ENCODE peak calls at places on chromosomes 4 and X, in four cellular contexts. M is Peyer's patch, L is WTC11, T is GM06990. D is an unnamed sample.

GRCh38 chr4:53365121-53365485 is 758 bp downstream of the SCFD2 start:
- DNase-seq in L (no peak), T (no peak), M (no peak), D (peak)

GRCh38 chr4:98970386-98970785 is 25.1 kb upstream of the METAP1 start:
- DNase-seq in L (no peak), T (no peak), M (no peak), D (no peak)

GRCh38 chr4:165698272-165698671 is 174.8 kb upstream of the TLL1 start:
- DNase-seq in L (no peak), T (no peak), M (no peak), D (no peak)

GRCh38 chr4:114386637-114387233 is 211.9 kb upstream of the UGT8 start:
- DNase-seq in T (peak), M (no peak), L (no peak), D (peak)

GRCh38 chr4:54400802-54401201 is 171.7 kb downstream of the PDGFRA start:
- DNase-seq in L (no peak), M (no peak), T (no peak), D (peak)

GRCh38 chrX:135522878-135523693 is 2.6 kb downstream of the INTS6L start:
- DNase-seq in M (no peak), T (no peak), L (no peak), D (no peak)

GRCh38 chrX:20595928-20596550 is 329.3 kb upstream of the RPS6KA3 start:
- DNase-seq in T (no peak), M (no peak), L (peak), D (peak)

GRCh38 chrX:143363419-143363818 is 153.9 kb downstream of the SPANXN3 start:
- DNase-seq in M (no peak), L (no peak), T (no peak), D (no peak)

GRCh38 chr4:1230971-1231636 is 17.8 kb downstream of the CTBP1 start:
- DNase-seq in M (no peak), L (no peak), T (no peak), D (no peak)

GRCh38 chrX:56788717-56789122 is 59.7 kb downstream of the NBDY start:
- DNase-seq in T (no peak), M (peak), L (no peak), D (no peak)

GRCh38 chrX:63350551-63350950 is 581 bp downstream of the SPIN4 start:
- DNase-seq in T (peak), L (no peak), M (peak), D (peak)

GRCh38 chr4:7212101-7212674 is 19.9 kb downstream of the SORCS2 start:
- DNase-seq in M (no peak), T (no peak), L (no peak), D (peak)

GRCh38 chr4:181372014-181372413 is 871.2 kb upstream of the TENM3 start:
- DNase-seq in L (no peak), T (no peak), M (no peak), D (no peak)

GRCh38 chr4:30833206-30833605 is 113.0 kb downstream of the PCDH7 start:
- DNase-seq in L (no peak), M (no peak), T (no peak), D (no peak)

GRCh38 chr4:122450847-122451246 is 5.7 kb downstream of the IL2 start:
- DNase-seq in L (peak), M (no peak), T (no peak), D (peak)

GRCh38 chr4:158856852-158857251 is 88.0 kb downstream of the FNIP2 start:
- DNase-seq in T (no peak), L (no peak), M (no peak), D (peak)

GRCh38 chrX:16977771-16978170 is 31.3 kb downstream of the REPS2 start:
- DNase-seq in T (no peak), L (no peak), M (no peak), D (no peak)

GRCh38 chr4:182808673-182809416 is 108.3 kb downstream of the DCTD start:
- DNase-seq in L (no peak), T (peak), M (no peak), D (peak)

GRCh38 chr4:113438596-113438995 is 322.9 kb downstream of the CAMK2D start:
- DNase-seq in M (no peak), T (no peak), L (no peak), D (no peak)

GRCh38 chrX:40877869-40878268 is 142.5 kb upstream of the MED14 start:
- DNase-seq in M (no peak), T (peak), L (no peak), D (peak)

GRCh38 chr4:831483-831805 is 5.5 kb upstream of the CPLX1 start:
- DNase-seq in M (no peak), T (no peak), L (no peak), D (no peak)

GRCh38 chr4:101367201-101367600 is 19.9 kb upstream of the PPP3CA start:
- DNase-seq in T (no peak), L (no peak), M (no peak), D (peak)

GRCh38 chr4:158722917-158723793 is at the start of gene PPID:
- DNase-seq in T (peak), L (peak), M (peak), D (peak)

GRCh38 chrX:151985955-151986354 is 11.5 kb upstream of the GABRE start:
- DNase-seq in T (no peak), M (no peak), L (no peak), D (peak)

GRCh38 chr4:52260507-52261302 is 209.6 kb downstream of the SPATA18 start:
- DNase-seq in T (no peak), L (no peak), M (no peak), D (no peak)

GRCh38 chrX:30835373-30835772 is 53.7 kb downstream of the TAB3 start:
- DNase-seq in T (no peak), M (no peak), L (no peak), D (no peak)

GRCh38 chr4:56289934-56290333 is 97.4 kb downstream of the AASDH start:
- DNase-seq in T (no peak), M (no peak), L (no peak), D (no peak)

GRCh38 chr4:107740950-107741701 is 21.1 kb upstream of the PAPSS1 start:
- DNase-seq in M (no peak), L (no peak), T (no peak), D (no peak)

GRCh38 chrX:39158801-39159657 is 357.8 kb downstream of the MID1IP1 start:
- DNase-seq in M (no peak), T (no peak), L (no peak), D (no peak)

GRCh38 chr4:130147618-130148017 is 1051.7 kb downstream of the C4orf33 start:
- DNase-seq in T (no peak), L (peak), M (no peak), D (no peak)

GRCh38 chr4:1598641-1599481 is 85.3 kb downstream of the FAM53A start:
- DNase-seq in M (no peak), L (no peak), T (no peak), D (no peak)

GRCh38 chr4:127503111-127503510 is 129.6 kb upstream of the INTU start:
- DNase-seq in T (no peak), M (no peak), L (no peak), D (no peak)

GRCh38 chrX:153400146-153401132 is 711 bp downstream of the PNMA6E start:
- DNase-seq in L (peak), M (peak), T (peak), D (peak)

GRCh38 chr4:173531085-173531965 is 1.3 kb upstream of the HAND2 start:
- DNase-seq in L (peak), T (no peak), M (no peak), D (no peak)

GRCh38 chr4:17094209-17094608 is 195.8 kb upstream of the LDB2 start:
- DNase-seq in L (no peak), M (no peak), T (no peak), D (no peak)

DNA sequence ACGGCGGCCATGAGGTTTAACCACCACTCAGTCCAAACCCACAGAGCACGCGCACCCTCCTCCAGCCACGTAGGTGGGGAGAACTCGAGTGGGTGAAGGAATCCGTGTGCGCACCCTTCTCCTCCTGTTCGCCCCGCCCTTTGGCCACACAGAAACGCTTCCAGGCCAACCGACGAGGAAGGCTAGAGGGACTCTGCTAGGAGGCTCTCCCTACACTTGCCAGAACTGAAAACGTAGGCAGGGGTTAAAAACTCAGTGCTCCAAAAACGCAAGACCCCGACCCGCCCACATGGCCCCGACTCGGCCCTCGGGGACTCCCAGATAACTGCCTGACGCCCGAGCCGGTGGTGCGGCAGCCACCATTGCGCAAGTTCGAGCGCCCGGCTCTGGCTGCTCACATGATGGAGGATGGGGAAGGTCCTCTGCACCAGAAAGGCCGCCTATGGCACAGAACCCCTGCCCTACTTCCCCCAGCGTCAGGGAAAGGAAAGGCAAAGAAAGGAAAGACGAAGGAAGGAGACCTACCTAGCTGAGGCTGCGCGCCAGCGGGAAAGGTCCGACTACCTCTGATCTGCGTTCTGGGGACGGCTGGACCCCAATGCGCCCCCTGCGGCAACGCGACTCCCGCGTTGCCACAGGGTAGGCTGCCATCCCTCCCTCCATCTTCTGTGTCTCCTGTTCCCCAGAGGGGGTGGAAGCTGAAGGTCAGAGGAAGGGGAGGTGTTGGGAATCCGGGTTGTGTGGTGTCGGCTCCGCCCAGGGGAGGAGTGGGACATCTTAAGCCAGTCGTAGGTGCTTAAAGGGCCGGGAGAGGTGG is 201.9 kb upstream of the AGTR2 start:
- DNase-seq in L (peak), T (peak), M (no peak), D (peak)
- TF ChIP-seq CTCF in L (no peak), T (peak), M (no peak), D (no peak)

GRCh38 chr4:74134500-74134852 is 23.4 kb upstream of the MTHFD2L start:
- DNase-seq in M (no peak), L (no peak), T (no peak), D (no peak)
- TF ChIP-seq CTCF in M (no peak), L (no peak), T (no peak), D (no peak)

GRCh38 chr4:43846111-43846587 is 602.5 kb downstream of the KCTD8 start:
- DNase-seq in L (no peak), M (no peak), T (no peak), D (no peak)

GRCh38 chr4:43842594-43842993 is 606.0 kb downstream of the KCTD8 start:
- DNase-seq in T (no peak), M (no peak), L (no peak), D (no peak)

GRCh38 chr4:43837604-43838003 is 611.0 kb downstream of the KCTD8 start:
- DNase-seq in M (no peak), L (no peak), T (no peak), D (no peak)

GRCh38 chr4:43843501-43843900 is 605.1 kb downstream of the KCTD8 start:
- DNase-seq in T (no peak), M (no peak), L (no peak), D (peak)
- TF ChIP-seq CTCF in T (no peak), M (no peak), L (no peak), D (peak)

GRCh38 chr4:18691431-18692200 is 670.1 kb upstream of the LCORL start:
- DNase-seq in T (no peak), L (peak), M (no peak), D (no peak)
- TF ChIP-seq CTCF in T (no peak), L (no peak), M (no peak), D (no peak)

D was measured in MCF 10A.